ENCODE peak calls at places on chromosomes 11 and 22, in five cellular contexts. N is AG20443, Q is occipital lobe, Z is HS-27A, W is Calu3. A is an unnamed sample.

GRCh38 chr11:27973851-27974536 is 134.0 kb downstream of the KIF18A start:
- DNase-seq in Z (no peak), W (no peak), Q (no peak), N (no peak), A (no peak)

GRCh38 chr22:36465232-36466021 is 16.0 kb downstream of the TXN2 start:
- DNase-seq in Z (peak), Q (no peak), N (peak), W (peak), A (peak)

GRCh38 chr11:3165152-3165705 is at the start of gene OSBPL5:
- DNase-seq in N (peak), W (peak), Q (peak), Z (no peak), A (peak)

GRCh38 chr11:65822760-65823528 is 10.8 kb upstream of the SNX32 start:
- DNase-seq in Q (no peak), Z (no peak), N (no peak), W (no peak), A (no peak)

GRCh38 chr11:59901306-59901705 is 22.7 kb downstream of the OOSP3 start:
- DNase-seq in W (peak), N (peak), Q (no peak), Z (no peak), A (no peak)

GRCh38 chr11:17828311-17828751 is 93.8 kb downstream of the KCNC1 start:
- DNase-seq in Z (no peak), N (peak), Q (peak), W (no peak), A (no peak)

GRCh38 chr11:76653674-76654309 is 16.8 kb downstream of the LRRC32 start:
- DNase-seq in N (peak), W (no peak), Z (no peak), Q (no peak), A (no peak)

GRCh38 chr22:46296257-46297150 is at the start of gene GTSE1:
- DNase-seq in N (peak), Z (peak), W (peak), Q (peak), A (peak)

GRCh38 chr11:69227271-69227670 is 66.7 kb upstream of the MYEOV start:
- DNase-seq in Q (no peak), W (no peak), Z (no peak), N (no peak), A (no peak)

GRCh38 chr11:16818284-16818683 is 79.8 kb downstream of the C11orf58 start:
- DNase-seq in N (no peak), Z (no peak), Q (no peak), W (peak), A (no peak)

GRCh38 chr11:126607374-126607773 is 251.9 kb downstream of the ST3GAL4 start:
- DNase-seq in Z (no peak), W (peak), Q (peak), N (peak), A (peak)

GRCh38 chr11:111918390-111919256 is at the start of gene C11orf52:
- DNase-seq in Q (no peak), W (peak), Z (no peak), N (peak), A (peak)

GRCh38 chr22:46198274-46198673 is 47.9 kb downstream of the PPARA start:
- DNase-seq in W (no peak), Z (no peak), Q (no peak), N (no peak), A (no peak)

GRCh38 chr22:25902402-25902801 is 160.4 kb downstream of the MYO18B start:
- DNase-seq in W (no peak), N (no peak), Z (no peak), Q (no peak), A (no peak)

GRCh38 chr11:14386895-14387480 is 28.0 kb upstream of the RRAS2 start:
- DNase-seq in Z (no peak), N (peak), W (no peak), Q (peak), A (no peak)

GRCh38 chr11:80521592-80521991 is 1080.8 kb upstream of the TENM4 start:
- DNase-seq in Q (no peak), Z (no peak), N (no peak), W (no peak), A (peak)

GRCh38 chr22:50308597-50308935 is 1.1 kb upstream of the PLXNB2 start:
- DNase-seq in W (no peak), Z (no peak), N (peak), Q (no peak), A (no peak)

GRCh38 chr22:27487600-27488450 is 313.7 kb downstream of the MN1 start:
- DNase-seq in W (peak), Q (no peak), N (peak), Z (peak), A (no peak)

GRCh38 chr11:9755561-9755960 is 91.7 kb downstream of the SWAP70 start:
- DNase-seq in W (no peak), N (peak), Q (no peak), Z (no peak), A (no peak)

GRCh38 chr11:120235024-120235628 is 4.8 kb upstream of the POU2F3 start:
- DNase-seq in Z (no peak), W (peak), Q (no peak), N (peak), A (peak)

GRCh38 chr22:48754611-48755331 is 1072.9 kb downstream of the BRD1 start:
- DNase-seq in W (no peak), Q (no peak), N (peak), Z (no peak), A (no peak)

GRCh38 chr11:122271167-122271566 is 155.2 kb upstream of the BLID start:
- DNase-seq in W (no peak), Z (no peak), N (no peak), Q (no peak), A (no peak)

A was measured in T47D.